ENCODE peak calls at places on chromosomes 12 and 14, in six cellular contexts. H is glutamatergic neuron, S is neural crest cell, L is thoracic aorta, B is GM23248, P is RCC 7860. U is an unnamed sample.

GRCh38 chr12:124928095-124928911 is 13.9 kb upstream of the UBC start:
- DNase-seq in H (no peak), S (no peak), L (no peak), B (peak; percentile 38), P (peak; percentile 85), U (peak; percentile 98)

GRCh38 chr12:5257763-5258475 is 174.0 kb upstream of the NTF3 start:
- DNase-seq in H (no peak), S (no peak), L (no peak), B (no peak), P (no peak), U (no peak)

GRCh38 chr12:481422-481821 is 21.7 kb downstream of the B4GALNT3 start:
- DNase-seq in H (peak; percentile 27), S (no peak), L (peak; percentile 60), B (peak; percentile 75), P (no peak), U (no peak)

GRCh38 chr12:46266382-46266791 is 2.5 kb downstream of the SLC38A1 start:
- DNase-seq in H (no peak), S (no peak), L (no peak), B (peak; percentile 46), P (no peak), U (peak; percentile 46)

GRCh38 chr12:104958009-104958945 is at the start of gene SLC41A2:
- DNase-seq in H (peak; percentile 82), S (peak; percentile 64), L (peak; percentile 87), B (peak; percentile 98), P (peak; percentile 92), U (peak; percentile 93)

GRCh38 chr12:69658203-69658602 is 40.9 kb downstream of the BEST3 start:
- DNase-seq in H (no peak), S (no peak), L (no peak), B (no peak), P (no peak), U (no peak)

GRCh38 chr14:76580967-76581366 is 180.3 kb upstream of the VASH1 start:
- DNase-seq in H (no peak), S (no peak), L (no peak), B (no peak), P (no peak), U (no peak)

GRCh38 chr12:42469355-42470006 is 120.1 kb downstream of the PRICKLE1 start:
- DNase-seq in H (no peak), S (no peak), L (no peak), B (no peak), P (no peak), U (no peak)

GRCh38 chr14:104851896-104852663 is 13.0 kb upstream of the CEP170B start:
- DNase-seq in H (no peak), S (no peak), L (no peak), B (peak; percentile 63), P (no peak), U (no peak)

GRCh38 chr12:22812531-22812930 is 187.6 kb downstream of the ETNK1 start:
- DNase-seq in H (no peak), S (no peak), L (no peak), B (no peak), P (no peak), U (no peak)

GRCh38 chr14:55071870-55072640 is 20.6 kb downstream of the MAPK1IP1L start:
- DNase-seq in H (no peak), S (no peak), L (peak; percentile 22), B (peak; percentile 98), P (peak; percentile 83), U (no peak)

U was measured in A549.